ENCODE peak calls at places on chromosome 4, in seven cellular contexts. K is GM12865; T is NCI-H1105; W is iris pigment epithelial cell; E is activated T-helper 2 cell treated with anti-CD3 and anti-CD28 coated beads, Interferon-gamma antibody, Interleukin-2, Interleukin-4, amounts not matched to agents 10 μg/mL and 5 μg/mL and 100 μg/mL, durations not matched to agents 14 hours and 24 hours and 36 hours; X is head of caudate nucleus; U is M059J. B is an unnamed sample.

GRCh38 chr4:25865586-25865985 is 2.8 kb upstream of the SEL1L3 start:
- DNase-seq in K (no peak), T (no peak), W (no peak), E (no peak), X (no peak), U (peak; percentile 67), B (no peak)

GRCh38 chr4:88227734-88228133 is 56.6 kb downstream of the PPM1K start:
- DNase-seq in K (no peak), T (no peak), W (no peak), E (no peak), X (no peak), U (no peak), B (no peak)

GRCh38 chr4:39706829-39707511 is 9.0 kb downstream of the UBE2K start:
- DNase-seq in K (peak; percentile 40), T (no peak), W (peak; percentile 56), E (no peak), X (no peak), U (peak; percentile 65), B (no peak)

GRCh38 chr4:51843309-51844156 is 580 bp downstream of the DCUN1D4 start:
- DNase-seq in K (peak; percentile 35), T (peak; percentile 32), W (peak; percentile 69), E (no peak), X (peak; percentile 85), U (peak; percentile 54), B (no peak)

GRCh38 chr4:82458729-82459128 is 28.3 kb downstream of the ENOPH1 start:
- DNase-seq in K (no peak), T (no peak), W (no peak), E (no peak), X (no peak), U (no peak), B (no peak)

GRCh38 chr4:126405369-126405982 is 1090.7 kb downstream of the FAT4 start:
- DNase-seq in K (peak; percentile 29), T (no peak), W (peak; percentile 53), E (no peak), X (no peak), U (peak; percentile 1), B (no peak)

GRCh38 chr4:85780664-85781063 is 305.7 kb downstream of the ARHGAP24 start:
- DNase-seq in K (peak; percentile 51), T (no peak), W (peak; percentile 66), E (no peak), X (no peak), U (peak; percentile 86), B (no peak)

GRCh38 chr4:151983854-151984253 is 223.0 kb upstream of the GATB start:
- DNase-seq in K (no peak), T (no peak), W (no peak), E (no peak), X (peak; percentile 13), U (peak; percentile 37), B (no peak)

GRCh38 chr4:140151700-140152014 is 2.3 kb downstream of the MAML3 start:
- DNase-seq in K (no peak), T (peak; percentile 87), W (peak; percentile 92), E (peak; percentile 71), X (peak; percentile 65), U (peak; percentile 89), B (peak; percentile 62)

GRCh38 chr4:3451956-3452355 is 10.2 kb downstream of the HGFAC start:
- DNase-seq in K (no peak), T (no peak), W (peak; percentile 48), E (no peak), X (no peak), U (peak; percentile 67), B (no peak)

GRCh38 chr4:158769175-158769831 is 477 bp downstream of the FNIP2 start:
- DNase-seq in K (peak; percentile 26), T (no peak), W (peak; percentile 49), E (peak; percentile 40), X (peak; percentile 25), U (peak; percentile 51), B (peak; percentile 45)

GRCh38 chr4:39295784-39296183 is 70.4 kb downstream of the RFC1 start:
- DNase-seq in K (no peak), T (no peak), W (no peak), E (no peak), X (no peak), U (no peak), B (no peak)

GRCh38 chr4:35963969-35964515 is 280.3 kb downstream of the ARAP2 start:
- DNase-seq in K (no peak), T (no peak), W (peak; percentile 3), E (no peak), X (peak; percentile 7), U (no peak), B (no peak)

GRCh38 chr4:78510108-78510507 is 41.5 kb upstream of the ANXA3 start:
- DNase-seq in K (no peak), T (no peak), W (no peak), E (no peak), X (no peak), U (no peak), B (no peak)

GRCh38 chr4:47899639-47900038 is 14.7 kb downstream of the NFXL1 start:
- DNase-seq in K (no peak), T (no peak), W (no peak), E (no peak), X (no peak), U (no peak), B (no peak)

GRCh38 chr4:130659314-130659713 is 1563.4 kb downstream of the C4orf33 start:
- DNase-seq in K (no peak), T (no peak), W (no peak), E (no peak), X (no peak), U (no peak), B (no peak)

GRCh38 chr4:2798399-2799301 is 5.8 kb downstream of the SH3BP2 start:
- DNase-seq in K (peak; percentile 75), T (no peak), W (no peak), E (peak; percentile 35), X (peak; percentile 43), U (peak; percentile 77), B (peak; percentile 73)

GRCh38 chr4:183205193-183205592 is 106.1 kb downstream of the WWC2 start:
- DNase-seq in K (no peak), T (no peak), W (no peak), E (no peak), X (no peak), U (no peak), B (no peak)

GRCh38 chr4:5843573-5844239 is 49.2 kb downstream of the CRMP1 start:
- DNase-seq in K (no peak), T (no peak), W (no peak), E (no peak), X (no peak), U (no peak), B (no peak)

GRCh38 chr4:170139764-170140163 is 50.0 kb upstream of the AADAT start:
- DNase-seq in K (no peak), T (no peak), W (peak; percentile 66), E (no peak), X (no peak), U (peak; percentile 30), B (no peak)

GRCh38 chr4:83724488-83725060 is 188.7 kb downstream of the GPAT3 start:
- DNase-seq in K (no peak), T (no peak), W (no peak), E (no peak), X (no peak), U (no peak), B (no peak)

GRCh38 chr4:63919636-63920365 is 489.4 kb downstream of the TECRL start:
- DNase-seq in K (no peak), T (no peak), W (no peak), E (no peak), X (no peak), U (no peak), B (no peak)

GRCh38 chr4:72084587-72085011 is 52.8 kb downstream of the NPFFR2 start:
- DNase-seq in K (no peak), T (no peak), W (peak; percentile 0), E (no peak), X (no peak), U (peak; percentile 21), B (no peak)

GRCh38 chr4:156830356-156830755 is 141.2 kb downstream of the PDGFC start:
- DNase-seq in K (no peak), T (no peak), W (peak; percentile 58), E (no peak), X (no peak), U (peak; percentile 88), B (no peak)

GRCh38 chr4:159206427-159206871 is 103.6 kb downstream of the RAPGEF2 start:
- DNase-seq in K (peak; percentile 88), T (no peak), W (peak; percentile 78), E (peak; percentile 21), X (no peak), U (peak; percentile 50), B (peak; percentile 58)

GRCh38 chr4:48462363-48462762 is 20.8 kb upstream of the SLC10A4 start:
- DNase-seq in K (no peak), T (peak; percentile 61), W (no peak), E (no peak), X (no peak), U (no peak), B (no peak)

GRCh38 chr4:107312366-107312765 is 276.3 kb upstream of the DKK2 start:
- DNase-seq in K (no peak), T (no peak), W (peak; percentile 57), E (no peak), X (no peak), U (no peak), B (no peak)

GRCh38 chr4:100582146-100582545 is 64.3 kb upstream of the EMCN start:
- DNase-seq in K (no peak), T (no peak), W (no peak), E (no peak), X (no peak), U (no peak), B (no peak)

GRCh38 chr4:94545296-94545695 is 93.6 kb downstream of the PDLIM5 start:
- DNase-seq in K (no peak), T (no peak), W (peak; percentile 90), E (no peak), X (no peak), U (peak; percentile 74), B (no peak)

GRCh38 chr4:138238521-138239292 is 3.4 kb downstream of the SLC7A11 start:
- DNase-seq in K (no peak), T (no peak), W (no peak), E (no peak), X (no peak), U (no peak), B (no peak)

GRCh38 chr4:110195561-110196205 is 2.7 kb downstream of the ELOVL6 start:
- DNase-seq in K (peak; percentile 46), T (no peak), W (peak; percentile 30), E (no peak), X (no peak), U (no peak), B (no peak)

GRCh38 chr4:32268949-32269348 is 1548.8 kb downstream of the PCDH7 start:
- DNase-seq in K (no peak), T (no peak), W (no peak), E (no peak), X (no peak), U (peak; percentile 6), B (no peak)

GRCh38 chr4:22389240-22389871 is 126.5 kb downstream of the ADGRA3 start:
- DNase-seq in K (peak; percentile 79), T (peak; percentile 33), W (peak; percentile 81), E (peak; percentile 29), X (peak; percentile 51), U (peak; percentile 64), B (peak; percentile 19)